ENCODE peak calls at places on chromosomes 16 and 17, in eight cellular contexts. Z, V, I, T, K, E, W and X are unnamed samples. For H3K36me3, the result is how much of the 10 kb centered on the place peaks cover.

GRCh38 chr16:86566601-86566965 is at the start of gene FOXC2:
- DNase-seq in Z (peak), V (peak), I (peak), T (no peak), K (peak), E (no peak), W (peak), X (peak)

GRCh38 chr16:8686879-8687278 is 12.5 kb downstream of the ABAT start:
- DNase-seq in Z (no peak), V (no peak), I (no peak), T (no peak), K (no peak), E (no peak), W (no peak), X (no peak)

GRCh38 chr17:80981929-80982425 is 9.7 kb upstream of the CHMP6 start:
- DNase-seq in Z (no peak), V (no peak), I (no peak), T (no peak), K (no peak), E (no peak), W (no peak), X (no peak)

GRCh38 chr16:5615868-5616642 is 518.5 kb upstream of the EEF2KMT start:
- DNase-seq in Z (peak), V (peak), I (peak), T (no peak), K (peak), E (peak), W (no peak), X (peak)

GRCh38 chr17:8287651-8288335 is 677 bp upstream of the RANGRF start:
- DNase-seq in Z (no peak), V (no peak), I (no peak), T (no peak), K (no peak), E (no peak), W (peak), X (no peak)

GRCh38 chr17:16019347-16019746 is 19.7 kb downstream of the TTC19 start:
- DNase-seq in Z (no peak), V (no peak), I (no peak), T (no peak), K (no peak), E (no peak), W (no peak), X (no peak)

GRCh38 chr16:88591577-88592021 is 21.4 kb downstream of the ZC3H18 start:
- DNase-seq in Z (peak), V (peak), I (peak), T (no peak), K (no peak), E (no peak), W (no peak), X (no peak)

GRCh38 chr16:27639588-27640276 is 89.8 kb downstream of the KATNIP start:
- DNase-seq in Z (peak), V (no peak), I (peak), T (peak), K (peak), E (peak), W (no peak), X (no peak)

GRCh38 chr17:80029235-80029974 is 6.3 kb downstream of the TBC1D16 start:
- DNase-seq in Z (peak), V (peak), I (peak), T (no peak), K (no peak), E (no peak), W (peak), X (peak)

GRCh38 chr16:50473375-50473945 is 74.7 kb upstream of the NKD1 start:
- DNase-seq in Z (peak), V (no peak), I (no peak), T (no peak), K (no peak), E (no peak), W (no peak), X (no peak)

GRCh38 chr17:20191066-20191465 is 181.9 kb downstream of the SPECC1 start:
- DNase-seq in Z (peak), V (no peak), I (no peak), T (no peak), K (no peak), E (no peak), W (no peak), X (no peak)

GRCh38 chr17:63940584-63940983 is 8.5 kb upstream of the CD79B start:
- DNase-seq in Z (no peak), V (no peak), I (no peak), T (no peak), K (no peak), E (no peak), W (no peak), X (no peak)

GRCh38 chr17:39080416-39081179 is 70.8 kb downstream of the PLXDC1 start:
- DNase-seq in Z (peak), V (no peak), I (no peak), T (no peak), K (no peak), E (no peak), W (no peak), X (no peak)

GRCh38 chr17:10062757-10063385 is 135.5 kb downstream of the GAS7 start:
- DNase-seq in Z (no peak), V (no peak), I (no peak), T (no peak), K (no peak), E (no peak), W (no peak), X (no peak)

GRCh38 chr17:8702996-8703395 is 41.6 kb downstream of the CCDC42 start:
- DNase-seq in Z (no peak), V (no peak), I (no peak), T (no peak), K (no peak), E (no peak), W (no peak), X (no peak)

GRCh38 chr17:10099051-10099571 is 99.3 kb downstream of the GAS7 start:
- DNase-seq in Z (peak), V (no peak), I (no peak), T (no peak), K (no peak), E (no peak), W (peak), X (no peak)

GRCh38 chr17:6070895-6071511 is 824 bp downstream of the WSCD1 start:
- DNase-seq in Z (no peak), V (no peak), I (peak), T (no peak), K (peak), E (no peak), W (no peak), X (no peak)

DNA sequence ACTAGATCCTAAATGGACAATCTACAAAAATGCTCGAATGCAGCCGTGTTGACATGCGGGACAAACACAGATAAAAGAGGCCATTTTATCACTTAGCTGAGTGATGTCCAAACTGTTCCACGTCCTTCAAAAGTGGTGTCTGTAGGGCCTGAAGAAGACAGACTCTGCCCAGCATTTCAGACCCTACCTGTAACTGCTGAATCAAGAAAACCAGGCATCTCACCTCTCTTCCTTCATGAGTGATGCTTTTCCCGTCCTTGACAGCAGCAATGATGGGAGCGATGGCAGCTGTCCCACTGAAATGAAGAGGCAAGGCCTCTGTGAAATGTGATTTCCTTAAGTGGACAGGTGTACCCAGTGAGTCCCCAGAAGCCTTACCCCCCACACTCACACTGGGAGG is 12.3 kb downstream of the ELAC2 start:
- DNase-seq in Z (no peak), V (no peak), I (no peak), T (no peak), K (no peak), E (no peak), W (no peak), X (no peak)
- H3K36me3 ChIP-seq in Z (under half), V (under half), I (half or more), T (half or more), K (half or more), E (half or more), W (under half), X (half or more)

GRCh38 chr17:59734226-59734625 is 26.8 kb downstream of the VMP1 start:
- DNase-seq in Z (no peak), V (no peak), I (no peak), T (no peak), K (no peak), E (no peak), W (no peak), X (no peak)
- H3K36me3 ChIP-seq in Z (under half), V (under half), I (half or more), T (under half), K (under half), E (under half), W (under half), X (half or more)

GRCh38 chr16:89730610-89731234 is 9.4 kb downstream of the ZNF276 start:
- DNase-seq in Z (no peak), V (no peak), I (no peak), T (no peak), K (no peak), E (no peak), W (no peak), X (no peak)
- H3K36me3 ChIP-seq in Z (under half), V (under half), I (half or more), T (half or more), K (under half), E (half or more), W (under half), X (half or more)

DNA sequence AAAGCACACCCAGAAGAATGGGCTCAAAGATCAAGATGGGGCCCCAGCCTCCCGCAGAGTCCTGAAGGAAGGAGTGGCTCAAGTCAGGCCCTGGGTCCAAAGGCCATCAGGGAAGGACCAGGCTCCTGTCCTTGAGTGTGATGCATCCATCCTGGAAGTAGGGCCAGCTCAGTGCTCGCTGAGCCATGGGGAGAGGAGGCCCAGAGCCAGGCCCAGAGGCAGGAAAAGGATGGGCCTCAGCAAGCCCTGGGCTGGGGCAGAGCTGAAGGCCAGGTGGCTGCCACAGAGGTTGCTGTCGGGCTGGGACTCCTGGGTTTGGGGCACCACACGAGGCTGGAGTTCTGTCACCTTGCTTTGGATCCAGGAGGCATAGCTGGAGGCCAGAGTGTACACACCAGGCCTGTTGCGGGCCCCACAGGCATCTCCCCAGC is 3.7 kb downstream of the PRSS8 start:
- DNase-seq in Z (no peak), V (no peak), I (no peak), T (no peak), K (no peak), E (no peak), W (no peak), X (no peak)
- H3K36me3 ChIP-seq in Z (under half), V (under half), I (half or more), T (under half), K (under half), E (under half), W (under half), X (under half)

GRCh38 chr17:29278692-29279091 is 15.3 kb downstream of the NUFIP2 start:
- DNase-seq in Z (no peak), V (no peak), I (no peak), T (no peak), K (no peak), E (no peak), W (no peak), X (no peak)

GRCh38 chr17:29279397-29280070 is 14.4 kb downstream of the NUFIP2 start:
- DNase-seq in Z (no peak), V (no peak), I (no peak), T (no peak), K (no peak), E (no peak), W (no peak), X (no peak)

DNA sequence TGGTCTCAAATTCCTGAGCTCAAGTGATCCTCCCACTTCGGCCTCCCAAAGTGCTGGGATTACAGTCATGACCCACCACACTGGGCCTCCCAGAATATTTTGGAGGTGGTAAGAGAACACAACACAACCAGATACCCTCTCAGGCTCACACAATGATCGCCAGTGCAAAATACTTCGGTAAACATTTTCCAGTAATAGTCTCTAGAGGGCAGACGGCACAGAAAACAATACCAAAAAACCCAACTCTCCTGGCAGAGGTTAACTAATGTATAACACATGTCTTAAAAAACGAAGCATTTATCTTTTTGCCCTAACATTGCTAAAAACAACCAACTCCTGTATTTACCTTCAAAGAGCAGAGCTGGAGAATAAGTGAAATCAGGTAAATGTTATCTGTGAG is 10.5 kb downstream of the NUFIP2 start:
- DNase-seq in Z (no peak), V (no peak), I (no peak), T (no peak), K (no peak), E (peak), W (no peak), X (no peak)
- H3K36me3 ChIP-seq in Z (under half), V (under half), I (half or more), T (half or more), K (half or more), E (half or more), W (under half), X (half or more)

GRCh38 chr16:11877374-11877773 is 26.0 kb upstream of the RSL1D1 start:
- DNase-seq in Z (peak), V (no peak), I (no peak), T (no peak), K (no peak), E (no peak), W (no peak), X (no peak)

GRCh38 chr16:11875721-11876120 is 24.4 kb upstream of the RSL1D1 start:
- DNase-seq in Z (no peak), V (no peak), I (no peak), T (no peak), K (no peak), E (no peak), W (no peak), X (no peak)

GRCh38 chr16:11876306-11876705 is 25.0 kb upstream of the RSL1D1 start:
- DNase-seq in Z (no peak), V (no peak), I (no peak), T (no peak), K (no peak), E (no peak), W (no peak), X (no peak)

GRCh38 chr16:11884035-11884434 is 31.7 kb downstream of the GSPT1 start:
- DNase-seq in Z (no peak), V (no peak), I (no peak), T (no peak), K (no peak), E (no peak), W (no peak), X (no peak)

GRCh38 chr16:11880047-11880446 is 28.7 kb upstream of the RSL1D1 start:
- DNase-seq in Z (no peak), V (no peak), I (no peak), T (no peak), K (no peak), E (no peak), W (no peak), X (no peak)
- H3K36me3 ChIP-seq in Z (under half), V (under half), I (half or more), T (half or more), K (half or more), E (half or more), W (under half), X (half or more)

DNA sequence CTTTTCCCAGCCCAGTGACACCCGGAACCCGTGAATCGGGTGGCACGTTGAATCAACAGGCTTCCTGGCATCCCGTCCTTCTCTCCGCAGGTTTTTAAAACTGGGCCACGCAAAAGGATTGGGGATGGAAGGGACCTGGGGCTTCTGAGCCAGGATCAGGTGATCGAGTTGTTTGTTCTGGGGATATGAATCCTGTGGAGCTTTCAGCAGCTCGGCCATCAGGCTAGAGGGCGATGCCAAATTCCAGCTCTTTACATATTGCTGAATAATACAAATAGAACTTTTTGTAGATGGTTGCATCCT is 473 bp downstream of the SUPT6H start:
- DNase-seq in Z (no peak), V (no peak), I (no peak), T (no peak), K (no peak), E (no peak), W (no peak), X (no peak)
- H3K36me3 ChIP-seq in Z (under half), V (under half), I (under half), T (under half), K (under half), E (half or more), W (under half), X (half or more)